ENCODE peak calls at places on chromosomes 1 and 21, in nine cellular contexts. E, S, H, V, A, T, R, X and M are unnamed samples.

GRCh38 chr1:204514841-204515240 is 1.4 kb upstream of the MDM4 start:
- DNase-seq in E (no peak), A (no peak), H (no peak), T (no peak), R (no peak), S (no peak), V (peak; percentile 24), X (no peak), M (no peak)

GRCh38 chr1:168488153-168488552 is 55.6 kb downstream of the XCL2 start:
- DNase-seq in A (no peak), X (no peak), T (no peak), S (peak; percentile 31), E (peak; percentile 75), H (no peak), R (no peak), V (peak; percentile 85), M (no peak)

GRCh38 chr1:43902058-43902831 is 31.4 kb upstream of the ARTN start:
- DNase-seq in V (peak; percentile 58), H (no peak), R (no peak), X (no peak), T (no peak), E (no peak), S (no peak), A (no peak), M (no peak)

GRCh38 chr1:228047183-228047466 is 35.4 kb upstream of the ARF1 start:
- DNase-seq in T (no peak), H (peak; percentile 38), E (no peak), S (no peak), A (no peak), X (no peak), V (no peak), R (no peak), M (no peak)

GRCh38 chr1:95650631-95651030 is 416.6 kb downstream of the RWDD3 start:
- DNase-seq in A (no peak), V (no peak), H (no peak), T (no peak), X (no peak), R (peak; percentile 68), E (no peak), S (no peak), M (peak; percentile 63)

GRCh38 chr21:38948377-38948776 is 142.6 kb downstream of the ETS2 start:
- DNase-seq in V (no peak), T (no peak), H (no peak), A (no peak), S (no peak), E (no peak), R (no peak), X (no peak), M (no peak)

GRCh38 chr1:54883349-54884102 is 3.5 kb downstream of the DHCR24 start:
- DNase-seq in A (peak; percentile 38), H (no peak), S (no peak), E (peak; percentile 60), T (no peak), X (no peak), V (no peak), R (no peak), M (no peak)

GRCh38 chr1:235708390-235708962 is 58.9 kb upstream of the GNG4 start:
- DNase-seq in H (no peak), S (no peak), R (peak; percentile 75), V (peak; percentile 10), X (no peak), T (no peak), A (peak; percentile 40), E (no peak), M (peak; percentile 81)

GRCh38 chr1:213830371-213830770 is 157.4 kb upstream of the PROX1 start:
- DNase-seq in T (no peak), A (no peak), R (no peak), X (no peak), V (no peak), H (no peak), S (no peak), E (no peak), M (no peak)
- H3K27ac ChIP-seq in T (no peak overlapping the region), A (no peak overlapping the region), R (no peak overlapping the region), X (no peak overlapping the region), V (no peak overlapping the region), H (no peak overlapping the region), S (no peak overlapping the region), E (no peak overlapping the region), M (no peak overlapping the region)

GRCh38 chr1:17643861-17644703 is 104.6 kb downstream of the ARHGEF10L start:
- DNase-seq in X (no peak), S (no peak), T (no peak), E (no peak), H (no peak), V (no peak), A (no peak), R (no peak), M (no peak)
- H3K27ac ChIP-seq in X (no peak overlapping the region), S (no peak overlapping the region), T (no peak overlapping the region), E (no peak overlapping the region), H (no peak overlapping the region), V (no peak overlapping the region), A (no peak overlapping the region), R (no peak overlapping the region), M (no peak overlapping the region)

DNA sequence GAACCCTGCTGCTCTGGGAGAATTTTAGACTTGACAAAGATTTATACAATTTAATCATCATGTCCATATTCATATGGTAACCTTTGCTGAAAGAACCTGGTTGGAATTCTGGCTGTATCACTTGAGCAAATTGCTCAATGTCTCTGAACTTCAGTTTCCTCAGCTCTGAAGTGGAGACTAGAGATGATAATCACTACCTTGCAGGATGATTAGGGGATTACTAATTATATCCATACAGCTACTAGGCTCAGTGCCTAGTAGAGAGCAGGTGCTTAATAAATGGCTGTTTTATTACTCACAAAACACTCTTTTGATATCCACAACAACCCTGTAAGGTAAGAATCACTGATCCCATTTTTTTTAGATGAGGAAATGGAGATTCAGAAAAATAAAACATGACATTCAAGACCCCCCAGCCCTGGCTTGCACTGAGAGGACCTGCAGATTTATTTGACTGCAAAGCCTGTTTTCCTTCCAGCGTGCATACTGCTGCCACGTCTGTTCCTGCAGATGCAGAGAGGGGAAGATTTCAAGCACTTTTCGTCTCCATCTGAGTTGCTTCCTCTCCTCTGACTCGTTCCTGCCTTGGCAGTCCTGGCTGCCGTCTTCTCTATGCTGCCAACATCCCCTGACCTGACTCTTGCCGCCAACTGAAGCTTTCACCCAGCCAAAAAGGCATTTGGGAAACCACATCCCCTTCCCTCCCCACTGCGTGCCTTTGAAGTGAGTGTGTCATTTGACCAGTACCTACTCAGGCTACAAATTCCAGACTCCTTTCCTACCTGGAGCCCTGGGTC is 203.0 kb downstream of the PLPP3 start:
- DNase-seq in S (no peak), V (no peak), X (peak; percentile 34), H (no peak), A (no peak), R (peak; percentile 46), E (peak; percentile 76), T (no peak), M (no peak)
- H3K27ac ChIP-seq in S (no peak overlapping the region), V (no peak overlapping the region), X (no peak overlapping the region), H (no peak overlapping the region), A (peak overlapping the region; percentile 6), R (peak overlapping the region; percentile 52), E (peak overlapping the region; percentile 86), T (peak overlapping the region; percentile 12), M (no peak overlapping the region)

DNA sequence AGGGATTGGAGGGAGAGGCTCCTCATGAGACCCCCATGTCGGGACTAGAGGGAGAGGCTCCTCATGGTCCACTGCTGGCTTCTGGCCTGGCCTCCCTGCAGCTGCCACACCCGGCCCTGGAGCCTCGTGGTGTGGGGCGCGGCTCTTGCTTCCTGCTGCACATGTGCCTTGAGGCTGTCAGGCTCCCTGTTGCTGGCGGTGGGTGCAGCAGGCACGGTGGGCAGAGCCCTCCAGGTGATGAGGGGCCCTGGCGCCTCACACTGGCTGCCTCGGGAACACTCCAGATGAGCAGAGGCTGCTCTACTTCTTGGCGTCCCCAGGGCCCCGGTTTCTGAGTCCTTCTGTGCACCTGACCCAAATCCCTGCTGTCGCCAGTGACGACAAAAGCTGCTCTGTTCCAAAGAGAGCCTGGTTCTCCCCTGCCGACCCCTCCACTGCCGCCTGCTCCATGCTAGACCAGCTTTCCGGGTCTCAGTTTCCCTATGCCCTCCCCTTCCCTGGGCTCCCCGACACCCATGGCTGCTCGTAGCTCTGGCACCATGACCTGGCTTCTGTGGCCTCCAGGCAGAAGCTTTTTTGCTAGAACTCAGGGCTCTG is 9.7 kb upstream of the ATAD3B start:
- DNase-seq in X (no peak), H (peak; percentile 73), S (no peak), R (no peak), A (no peak), V (peak; percentile 48), T (no peak), E (no peak), M (no peak)
- H3K27ac ChIP-seq in X (no peak overlapping the region), H (peak overlapping the region; percentile 60), S (peak overlapping the region; percentile 64), R (peak overlapping the region; percentile 99), A (no peak overlapping the region), V (no peak overlapping the region), T (peak overlapping the region; percentile 27), E (no peak overlapping the region), M (peak overlapping the region; percentile 95)

GRCh38 chr1:212269306-212269705 is 15.9 kb upstream of the PPP2R5A start:
- DNase-seq in R (no peak), S (no peak), E (no peak), H (no peak), V (no peak), A (no peak), T (no peak), X (peak; percentile 12), M (no peak)

GRCh38 chr1:212270564-212270963 is 14.6 kb upstream of the PPP2R5A start:
- DNase-seq in V (no peak), H (no peak), T (no peak), E (no peak), X (no peak), S (no peak), R (no peak), A (no peak), M (no peak)

GRCh38 chr1:212271234-212271633 is 14.0 kb upstream of the PPP2R5A start:
- DNase-seq in E (no peak), R (no peak), H (no peak), V (no peak), T (no peak), X (no peak), A (no peak), S (no peak), M (no peak)

GRCh38 chr1:212267460-212267859 is 17.8 kb upstream of the PPP2R5A start:
- DNase-seq in X (no peak), V (no peak), E (no peak), S (no peak), H (no peak), A (no peak), T (no peak), R (no peak), M (no peak)

DNA sequence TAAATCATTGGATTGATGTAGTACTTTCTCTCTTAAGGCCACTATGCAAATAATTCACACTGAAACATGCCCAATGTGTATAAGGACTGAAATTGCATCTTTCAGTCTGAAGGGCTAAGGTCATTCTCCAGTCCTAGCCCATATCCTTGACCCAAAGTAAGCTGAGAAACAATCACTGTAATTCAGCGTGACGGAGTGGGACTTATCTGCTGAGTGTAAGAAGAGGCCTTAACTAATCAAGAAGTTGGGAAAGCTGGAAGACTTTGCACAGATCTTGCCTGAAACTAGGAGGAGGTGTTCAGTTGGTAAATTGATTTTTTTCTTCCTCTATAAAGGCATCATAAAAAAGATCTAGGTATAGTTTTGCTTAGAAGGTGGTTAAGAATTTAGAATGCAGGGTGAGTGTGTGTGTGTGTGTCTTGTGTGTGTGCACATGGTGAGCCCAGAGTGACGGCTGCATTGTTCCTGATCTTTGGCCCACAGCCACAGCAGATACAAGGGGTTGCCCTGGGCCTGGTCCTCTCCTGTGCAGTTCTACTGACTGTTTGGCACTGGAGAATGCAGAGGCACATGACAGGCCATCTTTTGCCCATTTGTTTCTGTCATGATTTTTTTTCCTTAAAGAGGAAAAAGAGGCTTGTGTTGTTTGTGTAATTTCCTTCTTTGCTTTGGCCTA is 13.2 kb upstream of the PPP2R5A start:
- DNase-seq in V (peak; percentile 64), X (no peak), S (no peak), A (no peak), T (no peak), R (no peak), E (no peak), H (no peak), M (no peak)
- H3K27ac ChIP-seq in V (peak overlapping the region; percentile 21), X (no peak overlapping the region), S (peak overlapping the region; percentile 33), A (no peak overlapping the region), T (no peak overlapping the region), R (no peak overlapping the region), E (no peak overlapping the region), H (no peak overlapping the region), M (no peak overlapping the region)